ENCODE peak calls at places on chromosomes 6 and 20, in six cellular contexts. One of them, this sample, is unnamed.

GRCh38 chr6:124964084-124964763 is 2.0 kb downstream of the RNF217 start:
- DNase-seq in RPMI7951: peak
- DNase-seq in stimulated activated CD4-positive, alpha-beta T cell treated with anti-CD3 and anti-CD28 coated beads, Interleukin-2, amount 100 ng/mL, for 48 hours: no peak
- DNase-seq in D341Med: no peak
- DNase-seq in effector CD4-positive, alpha-beta T cell: no peak
- DNase-seq in HEK293T: no peak
- DNase-seq in this sample: no peak

GRCh38 chr6:89792881-89793280 is 26.7 kb downstream of the MDN1 start:
- DNase-seq in stimulated activated CD4-positive, alpha-beta T cell treated with anti-CD3 and anti-CD28 coated beads, Interleukin-2, amount 100 ng/mL, for 48 hours: no peak
- DNase-seq in HEK293T: peak
- DNase-seq in D341Med: peak
- DNase-seq in RPMI7951: peak
- DNase-seq in effector CD4-positive, alpha-beta T cell: no peak
- DNase-seq in this sample: no peak

GRCh38 chr6:22892452-22892851 is 323.1 kb downstream of the HDGFL1 start:
- DNase-seq in D341Med: no peak
- DNase-seq in effector CD4-positive, alpha-beta T cell: no peak
- DNase-seq in RPMI7951: peak
- DNase-seq in stimulated activated CD4-positive, alpha-beta T cell treated with anti-CD3 and anti-CD28 coated beads, Interleukin-2, amount 100 ng/mL, for 48 hours: no peak
- DNase-seq in HEK293T: no peak
- DNase-seq in this sample: no peak

GRCh38 chr6:166938150-166938549 is 18.2 kb downstream of the RNASET2 start:
- DNase-seq in RPMI7951: no peak
- DNase-seq in stimulated activated CD4-positive, alpha-beta T cell treated with anti-CD3 and anti-CD28 coated beads, Interleukin-2, amount 100 ng/mL, for 48 hours: no peak
- DNase-seq in effector CD4-positive, alpha-beta T cell: no peak
- DNase-seq in HEK293T: no peak
- DNase-seq in D341Med: no peak
- DNase-seq in this sample: no peak

GRCh38 chr6:73798592-73798991 is 102.6 kb downstream of the CD109 start:
- DNase-seq in stimulated activated CD4-positive, alpha-beta T cell treated with anti-CD3 and anti-CD28 coated beads, Interleukin-2, amount 100 ng/mL, for 48 hours: no peak
- DNase-seq in D341Med: no peak
- DNase-seq in effector CD4-positive, alpha-beta T cell: no peak
- DNase-seq in HEK293T: peak
- DNase-seq in RPMI7951: peak
- DNase-seq in this sample: no peak

GRCh38 chr6:150936021-150936555 is 70.6 kb downstream of the MTHFD1L start:
- DNase-seq in RPMI7951: no peak
- DNase-seq in HEK293T: no peak
- DNase-seq in effector CD4-positive, alpha-beta T cell: no peak
- DNase-seq in stimulated activated CD4-positive, alpha-beta T cell treated with anti-CD3 and anti-CD28 coated beads, Interleukin-2, amount 100 ng/mL, for 48 hours: no peak
- DNase-seq in D341Med: no peak
- DNase-seq in this sample: no peak

GRCh38 chr20:35776513-35777101 is 4.8 kb downstream of the PHF20 start:
- DNase-seq in RPMI7951: peak
- DNase-seq in HEK293T: no peak
- DNase-seq in effector CD4-positive, alpha-beta T cell: no peak
- DNase-seq in D341Med: no peak
- DNase-seq in stimulated activated CD4-positive, alpha-beta T cell treated with anti-CD3 and anti-CD28 coated beads, Interleukin-2, amount 100 ng/mL, for 48 hours: no peak
- DNase-seq in this sample: peak

GRCh38 chr20:35721219-35721618 is 20.8 kb downstream of the RBM39 start:
- DNase-seq in stimulated activated CD4-positive, alpha-beta T cell treated with anti-CD3 and anti-CD28 coated beads, Interleukin-2, amount 100 ng/mL, for 48 hours: no peak
- DNase-seq in D341Med: no peak
- DNase-seq in RPMI7951: no peak
- DNase-seq in effector CD4-positive, alpha-beta T cell: no peak
- DNase-seq in HEK293T: no peak
- DNase-seq in this sample: no peak

GRCh38 chr6:28940294-28940858 is 16.6 kb upstream of the TRIM27 start:
- DNase-seq in HEK293T: peak
- DNase-seq in RPMI7951: peak
- DNase-seq in stimulated activated CD4-positive, alpha-beta T cell treated with anti-CD3 and anti-CD28 coated beads, Interleukin-2, amount 100 ng/mL, for 48 hours: peak
- DNase-seq in effector CD4-positive, alpha-beta T cell: peak
- DNase-seq in D341Med: peak
- DNase-seq in this sample: peak

GRCh38 chr20:1491281-1491840 is at the start of gene SIRPB2:
- DNase-seq in HEK293T: no peak
- DNase-seq in effector CD4-positive, alpha-beta T cell: no peak
- DNase-seq in RPMI7951: no peak
- DNase-seq in stimulated activated CD4-positive, alpha-beta T cell treated with anti-CD3 and anti-CD28 coated beads, Interleukin-2, amount 100 ng/mL, for 48 hours: no peak
- DNase-seq in D341Med: no peak
- DNase-seq in this sample: no peak

GRCh38 chr6:86856937-86857563 is 80.3 kb upstream of the HTR1E start:
- DNase-seq in D341Med: peak
- DNase-seq in stimulated activated CD4-positive, alpha-beta T cell treated with anti-CD3 and anti-CD28 coated beads, Interleukin-2, amount 100 ng/mL, for 48 hours: peak
- DNase-seq in RPMI7951: peak
- DNase-seq in HEK293T: peak
- DNase-seq in effector CD4-positive, alpha-beta T cell: no peak
- DNase-seq in this sample: no peak

GRCh38 chr6:31321820-31322219 is 35.2 kb downstream of the HLA-B start:
- DNase-seq in D341Med: no peak
- DNase-seq in effector CD4-positive, alpha-beta T cell: no peak
- DNase-seq in stimulated activated CD4-positive, alpha-beta T cell treated with anti-CD3 and anti-CD28 coated beads, Interleukin-2, amount 100 ng/mL, for 48 hours: no peak
- DNase-seq in HEK293T: no peak
- DNase-seq in RPMI7951: no peak
- DNase-seq in this sample: no peak

GRCh38 chr6:112990971-112991370 is 643.8 kb downstream of the RFPL4B start:
- DNase-seq in D341Med: no peak
- DNase-seq in stimulated activated CD4-positive, alpha-beta T cell treated with anti-CD3 and anti-CD28 coated beads, Interleukin-2, amount 100 ng/mL, for 48 hours: no peak
- DNase-seq in effector CD4-positive, alpha-beta T cell: no peak
- DNase-seq in HEK293T: no peak
- DNase-seq in RPMI7951: peak
- DNase-seq in this sample: no peak

GRCh38 chr20:62819494-62820174 is 2.8 kb downstream of the COL9A3 start:
- DNase-seq in RPMI7951: peak
- DNase-seq in effector CD4-positive, alpha-beta T cell: no peak
- DNase-seq in HEK293T: no peak
- DNase-seq in D341Med: no peak
- DNase-seq in stimulated activated CD4-positive, alpha-beta T cell treated with anti-CD3 and anti-CD28 coated beads, Interleukin-2, amount 100 ng/mL, for 48 hours: no peak
- DNase-seq in this sample: no peak

GRCh38 chr6:13427838-13428527 is 59.4 kb downstream of the GFOD1 start:
- DNase-seq in stimulated activated CD4-positive, alpha-beta T cell treated with anti-CD3 and anti-CD28 coated beads, Interleukin-2, amount 100 ng/mL, for 48 hours: peak
- DNase-seq in effector CD4-positive, alpha-beta T cell: peak
- DNase-seq in HEK293T: no peak
- DNase-seq in RPMI7951: no peak
- DNase-seq in D341Med: no peak
- DNase-seq in this sample: no peak

GRCh38 chr20:35697696-35698297 is 1.4 kb downstream of the NFS1 start:
- DNase-seq in effector CD4-positive, alpha-beta T cell: no peak
- DNase-seq in D341Med: no peak
- DNase-seq in HEK293T: no peak
- DNase-seq in stimulated activated CD4-positive, alpha-beta T cell treated with anti-CD3 and anti-CD28 coated beads, Interleukin-2, amount 100 ng/mL, for 48 hours: no peak
- DNase-seq in RPMI7951: no peak
- DNase-seq in this sample: no peak

GRCh38 chr20:62233684-62234083 is 4.6 kb upstream of the OSBPL2 start:
- DNase-seq in HEK293T: no peak
- DNase-seq in stimulated activated CD4-positive, alpha-beta T cell treated with anti-CD3 and anti-CD28 coated beads, Interleukin-2, amount 100 ng/mL, for 48 hours: no peak
- DNase-seq in effector CD4-positive, alpha-beta T cell: no peak
- DNase-seq in RPMI7951: no peak
- DNase-seq in D341Med: no peak
- DNase-seq in this sample: no peak

GRCh38 chr6:118708736-118709135 is 57.3 kb upstream of the CEP85L start:
- DNase-seq in D341Med: no peak
- DNase-seq in RPMI7951: no peak
- DNase-seq in HEK293T: no peak
- DNase-seq in stimulated activated CD4-positive, alpha-beta T cell treated with anti-CD3 and anti-CD28 coated beads, Interleukin-2, amount 100 ng/mL, for 48 hours: no peak
- DNase-seq in effector CD4-positive, alpha-beta T cell: no peak
- DNase-seq in this sample: no peak

This sample was measured in mesothelial cell of epicardium.